ENCODE peak calls at places on chromosomes 11 and 22, in seven cellular contexts. D is NCI-H2029; C is stimulated activated CD4-positive, alpha-beta T cell treated with anti-CD3 and anti-CD28 coated beads, Interleukin-12 subunit alpha, Interleukin-12 subunit beta, amount 100 ng/mL, for 48 hours; S is cardiac muscle cell; F is T follicular helper cell; P is activated T-helper 9 cell treated with anti-CD3 and anti-CD28 coated beads, Interleukin-2, amount 50 U/mL, for 16 hours; A is adipocyte. V is an unnamed sample.

GRCh38 chr11:39641749-39642148 is 1817.7 kb downstream of the LRRC4C start:
- DNase-seq in D (no peak), C (no peak), S (peak), F (no peak), P (no peak), A (no peak), V (no peak)

GRCh38 chr11:102139081-102139498 is 28.8 kb downstream of the YAP1 start:
- DNase-seq in D (no peak), C (no peak), S (peak), F (no peak), P (no peak), A (peak), V (no peak)

GRCh38 chr22:38788417-38788816 is 5.5 kb downstream of the DNAL4 start:
- DNase-seq in D (peak), C (no peak), S (peak), F (no peak), P (no peak), A (peak), V (no peak)

GRCh38 chr11:36818410-36818809 is 220.4 kb upstream of the RAG2 start:
- DNase-seq in D (no peak), C (no peak), S (no peak), F (no peak), P (no peak), A (no peak), V (no peak)

GRCh38 chr22:47195676-47196492 is 433.4 kb downstream of the TBC1D22A start:
- DNase-seq in D (no peak), C (no peak), S (no peak), F (no peak), P (no peak), A (no peak), V (no peak)

GRCh38 chr11:61609000-61609969 is 28.4 kb upstream of the SYT7 start:
- DNase-seq in D (no peak), C (no peak), S (no peak), F (no peak), P (no peak), A (no peak), V (no peak)

GRCh38 chr11:48024635-48025071 is 44.3 kb downstream of the PTPRJ start:
- DNase-seq in D (no peak), C (no peak), S (no peak), F (no peak), P (no peak), A (peak), V (no peak)

GRCh38 chr11:117519170-117519569 is 191.5 kb downstream of the CEP164 start:
- DNase-seq in D (no peak), C (no peak), S (peak), F (no peak), P (no peak), A (no peak), V (no peak)

GRCh38 chr11:7689239-7689638 is 15.9 kb upstream of the CYB5R2 start:
- DNase-seq in D (no peak), C (no peak), S (no peak), F (no peak), P (no peak), A (no peak), V (no peak)

V was measured in activated B cell treated with CpG ODN at 0.5 μM for 24 hours.